ENCODE peak calls at places on chromosomes 5 and 9, in ten cellular contexts. M is hippocampal formation, X is RWPE1, N is adipocyte, H is NCI-H524 treated with DMSO at 0.1 percent for 48 hours, A is fibroblast of the aortic adventitia, V is aorta, W is NCI-H1436, B is HTR-8/SVneo, F is cardiac fibroblast. O is an unnamed sample.

GRCh38 chr9:121776009-121776738 is 124.7 kb downstream of the DAB2IP start:
- DNase-seq in M (no peak), X (no peak), N (no peak), H (no peak), A (no peak), V (peak; percentile 66), W (no peak), B (no peak), F (no peak), O (no peak)

GRCh38 chr5:169301386-169301930 is 519 bp upstream of the SLIT3 start:
- DNase-seq in M (no peak), X (no peak), N (no peak), H (no peak), A (peak; percentile 28), V (no peak), W (no peak), B (no peak), F (no peak), O (no peak)

GRCh38 chr5:59354274-59354673 is 539.3 kb downstream of the PDE4D start:
- DNase-seq in M (no peak), X (no peak), N (no peak), H (no peak), A (no peak), V (no peak), W (no peak), B (no peak), F (no peak), O (no peak)

GRCh38 chr5:758698-759053 is 25.9 kb downstream of the ZDHHC11B start:
- DNase-seq in M (no peak), X (no peak), N (no peak), H (no peak), A (no peak), V (peak; percentile 87), W (no peak), B (no peak), F (no peak), O (no peak)

GRCh38 chr9:132768932-132769894 is 98.9 kb downstream of the GTF3C4 start:
- DNase-seq in M (no peak), X (peak; percentile 56), N (peak; percentile 68), H (peak; percentile 48), A (peak; percentile 45), V (peak; percentile 82), W (peak; percentile 59), B (peak; percentile 39), F (peak; percentile 82), O (peak; percentile 45)

GRCh38 chr5:106269252-106269843 is 1401.4 kb downstream of the EFNA5 start:
- DNase-seq in M (no peak), X (peak; percentile 14), N (peak; percentile 64), H (no peak), A (peak; percentile 43), V (no peak), W (no peak), B (no peak), F (peak; percentile 32), O (peak; percentile 3)

GRCh38 chr5:21184566-21184965 is 1196.6 kb upstream of the CDH18 start:
- DNase-seq in M (no peak), X (no peak), N (peak; percentile 86), H (no peak), A (no peak), V (no peak), W (no peak), B (no peak), F (no peak), O (no peak)

GRCh38 chr5:116953251-116953934 is 378.8 kb upstream of the SEMA6A start:
- DNase-seq in M (peak; percentile 86), X (no peak), N (no peak), H (no peak), A (no peak), V (no peak), W (no peak), B (no peak), F (no peak), O (no peak)

GRCh38 chr9:4366649-4367330 is 66.9 kb upstream of the GLIS3 start:
- DNase-seq in M (peak; percentile 66), X (peak; percentile 6), N (peak; percentile 62), H (no peak), A (peak; percentile 69), V (no peak), W (no peak), B (peak; percentile 50), F (peak; percentile 71), O (peak; percentile 45)

GRCh38 chr5:41656597-41656996 is 146.2 kb upstream of the PLCXD3 start:
- DNase-seq in M (no peak), X (no peak), N (no peak), H (no peak), A (no peak), V (no peak), W (no peak), B (no peak), F (no peak), O (no peak)

GRCh38 chr5:53211799-53212198 is 102.2 kb upstream of the MOCS2 start:
- DNase-seq in M (no peak), X (peak; percentile 76), N (no peak), H (no peak), A (peak; percentile 33), V (no peak), W (no peak), B (no peak), F (no peak), O (no peak)

GRCh38 chr9:127789179-127789578 is 3.3 kb downstream of the CDK9 start:
- DNase-seq in M (no peak), X (no peak), N (no peak), H (no peak), A (no peak), V (no peak), W (no peak), B (no peak), F (no peak), O (no peak)